ENCODE peak calls at places on chromosome 4, in six cellular contexts. One of them, this sample, is unnamed. For H3K9me3, the result is how much of the 10 kb centered on the place peaks cover.

GRCh38 chr4:4605849-4606248 is 64.0 kb upstream of the STX18 start:
- DNase-seq in PC-9: no peak
- DNase-seq in SK-N-SH: no peak
- DNase-seq in A549: no peak
- DNase-seq in Panc1: no peak
- DNase-seq in transverse colon: no peak
- DNase-seq in this sample: no peak

GRCh38 chr4:110610940-110611785 is 11.7 kb downstream of the PITX2 start:
- DNase-seq in transverse colon: peak
- DNase-seq in Panc1: no peak
- DNase-seq in SK-N-SH: no peak
- DNase-seq in PC-9: no peak
- DNase-seq in A549: peak
- DNase-seq in this sample: no peak

GRCh38 chr4:176439611-176440010 is 119.8 kb downstream of the SPCS3 start:
- DNase-seq in transverse colon: no peak
- DNase-seq in Panc1: no peak
- DNase-seq in A549: no peak
- DNase-seq in PC-9: no peak
- DNase-seq in SK-N-SH: no peak
- DNase-seq in this sample: no peak

GRCh38 chr4:152258804-152259708 is 276.8 kb downstream of the FBXW7 start:
- DNase-seq in transverse colon: no peak
- DNase-seq in Panc1: no peak
- DNase-seq in SK-N-SH: no peak
- DNase-seq in A549: peak
- DNase-seq in PC-9: no peak
- DNase-seq in this sample: no peak

GRCh38 chr4:113781439-113782040 is 20.0 kb upstream of the CAMK2D start:
- DNase-seq in transverse colon: no peak
- DNase-seq in PC-9: no peak
- DNase-seq in SK-N-SH: peak
- DNase-seq in Panc1: no peak
- DNase-seq in A549: peak
- DNase-seq in this sample: no peak

GRCh38 chr4:7973545-7973981 is 33.9 kb upstream of the AFAP1 start:
- DNase-seq in Panc1: no peak
- DNase-seq in transverse colon: no peak
- DNase-seq in SK-N-SH: no peak
- DNase-seq in PC-9: peak
- DNase-seq in A549: no peak
- DNase-seq in this sample: no peak

GRCh38 chr4:1604181-1604705 is 79.9 kb downstream of the FAM53A start:
- DNase-seq in A549: no peak
- DNase-seq in PC-9: no peak
- DNase-seq in Panc1: no peak
- DNase-seq in SK-N-SH: no peak
- DNase-seq in transverse colon: no peak
- DNase-seq in this sample: no peak

GRCh38 chr4:113756005-113756410 is 5.5 kb downstream of the CAMK2D start:
- DNase-seq in A549: no peak
- DNase-seq in transverse colon: no peak
- DNase-seq in SK-N-SH: no peak
- DNase-seq in PC-9: no peak
- DNase-seq in Panc1: no peak
- DNase-seq in this sample: no peak

GRCh38 chr4:82372502-82372873 is 1.3 kb downstream of the HNRNPD start:
- DNase-seq in PC-9: no peak
- DNase-seq in Panc1: no peak
- DNase-seq in transverse colon: peak
- DNase-seq in SK-N-SH: peak
- DNase-seq in A549: peak
- DNase-seq in this sample: no peak

GRCh38 chr4:71538528-71538927 is 199.7 kb downstream of the SLC4A4 start:
- DNase-seq in A549: no peak
- DNase-seq in PC-9: no peak
- DNase-seq in transverse colon: no peak
- DNase-seq in SK-N-SH: no peak
- DNase-seq in Panc1: no peak
- DNase-seq in this sample: no peak

GRCh38 chr4:41390661-41391060 is 133.9 kb downstream of the UCHL1 start:
- DNase-seq in transverse colon: no peak
- DNase-seq in A549: no peak
- DNase-seq in PC-9: no peak
- DNase-seq in Panc1: no peak
- DNase-seq in SK-N-SH: no peak
- DNase-seq in this sample: no peak

GRCh38 chr4:139234258-139234657 is 45.8 kb downstream of the MGARP start:
- DNase-seq in transverse colon: no peak
- DNase-seq in PC-9: no peak
- DNase-seq in SK-N-SH: no peak
- DNase-seq in A549: no peak
- DNase-seq in Panc1: no peak
- DNase-seq in this sample: no peak

GRCh38 chr4:136743238-136743637 is 789.1 kb downstream of the PCDH18 start:
- DNase-seq in A549: no peak
- DNase-seq in SK-N-SH: no peak
- DNase-seq in PC-9: no peak
- DNase-seq in Panc1: no peak
- DNase-seq in transverse colon: no peak
- DNase-seq in this sample: no peak

GRCh38 chr4:6107114-6107791 is 89.0 kb upstream of the C4orf50 start:
- DNase-seq in SK-N-SH: peak
- DNase-seq in A549: no peak
- DNase-seq in PC-9: no peak
- DNase-seq in Panc1: no peak
- DNase-seq in transverse colon: no peak
- DNase-seq in this sample: no peak

GRCh38 chr4:122874194-122874593 is 47.6 kb downstream of the FGF2 start:
- DNase-seq in Panc1: no peak
- DNase-seq in transverse colon: no peak
- DNase-seq in PC-9: peak
- DNase-seq in SK-N-SH: no peak
- DNase-seq in A549: peak
- DNase-seq in this sample: no peak

GRCh38 chr4:56731857-56732256 is 50.8 kb upstream of the HOPX start:
- DNase-seq in transverse colon: peak
- DNase-seq in PC-9: no peak
- DNase-seq in SK-N-SH: no peak
- DNase-seq in A549: no peak
- DNase-seq in Panc1: no peak
- DNase-seq in this sample: no peak

GRCh38 chr4:188130355-188130754 is 8.9 kb upstream of the TRIML1 start:
- DNase-seq in SK-N-SH: no peak
- DNase-seq in transverse colon: no peak
- DNase-seq in Panc1: no peak
- DNase-seq in A549: peak
- DNase-seq in PC-9: no peak
- DNase-seq in this sample: no peak

GRCh38 chr4:124105212-124105611 is 607.3 kb downstream of the ANKRD50 start:
- DNase-seq in A549: no peak
- DNase-seq in transverse colon: no peak
- DNase-seq in PC-9: no peak
- DNase-seq in Panc1: no peak
- DNase-seq in SK-N-SH: no peak
- DNase-seq in this sample: no peak

GRCh38 chr4:95949136-95949765 is 109.4 kb downstream of the PDHA2 start:
- DNase-seq in PC-9: no peak
- DNase-seq in SK-N-SH: no peak
- DNase-seq in transverse colon: no peak
- DNase-seq in A549: no peak
- DNase-seq in Panc1: no peak
- DNase-seq in this sample: no peak

GRCh38 chr4:84952004-84952403 is 14.5 kb downstream of the WDFY3 start:
- DNase-seq in A549: peak
- DNase-seq in SK-N-SH: no peak
- DNase-seq in PC-9: peak
- DNase-seq in Panc1: peak
- DNase-seq in transverse colon: no peak
- DNase-seq in this sample: no peak

GRCh38 chr4:185657191-185657590 is 121.9 kb upstream of the PDLIM3 start:
- DNase-seq in PC-9: no peak
- DNase-seq in Panc1: no peak
- DNase-seq in SK-N-SH: no peak
- DNase-seq in transverse colon: no peak
- DNase-seq in A549: no peak
- DNase-seq in this sample: no peak

GRCh38 chr4:149896428-149896827 is 80.8 kb upstream of the IQCM start:
- DNase-seq in SK-N-SH: no peak
- DNase-seq in PC-9: no peak
- DNase-seq in transverse colon: no peak
- DNase-seq in A549: peak
- DNase-seq in Panc1: no peak
- DNase-seq in this sample: no peak

GRCh38 chr4:136571315-136571714 is 961.0 kb downstream of the PCDH18 start:
- DNase-seq in PC-9: no peak
- DNase-seq in transverse colon: no peak
- DNase-seq in Panc1: no peak
- DNase-seq in A549: no peak
- DNase-seq in SK-N-SH: no peak
- DNase-seq in this sample: no peak

GRCh38 chr4:49032440-49033161 is 46.5 kb downstream of the CWH43 start:
- DNase-seq in PC-9: no peak
- DNase-seq in transverse colon: no peak
- DNase-seq in A549: peak
- DNase-seq in Panc1: no peak
- DNase-seq in SK-N-SH: peak
- DNase-seq in this sample: no peak

GRCh38 chr4:117996891-117997290 is 37.4 kb upstream of the NDST3 start:
- DNase-seq in Panc1: no peak
- DNase-seq in SK-N-SH: no peak
- DNase-seq in transverse colon: no peak
- DNase-seq in A549: no peak
- DNase-seq in PC-9: no peak
- DNase-seq in this sample: no peak

GRCh38 chr4:385934-386707 is 48.5 kb downstream of the ZNF141 start:
- DNase-seq in PC-9: no peak
- DNase-seq in Panc1: no peak
- DNase-seq in A549: no peak
- DNase-seq in SK-N-SH: peak
- DNase-seq in transverse colon: no peak
- DNase-seq in this sample: no peak

GRCh38 chr4:384311-385010 is 46.8 kb downstream of the ZNF141 start:
- DNase-seq in transverse colon: no peak
- DNase-seq in Panc1: no peak
- DNase-seq in PC-9: no peak
- DNase-seq in SK-N-SH: no peak
- DNase-seq in A549: no peak
- DNase-seq in this sample: no peak

DNA sequence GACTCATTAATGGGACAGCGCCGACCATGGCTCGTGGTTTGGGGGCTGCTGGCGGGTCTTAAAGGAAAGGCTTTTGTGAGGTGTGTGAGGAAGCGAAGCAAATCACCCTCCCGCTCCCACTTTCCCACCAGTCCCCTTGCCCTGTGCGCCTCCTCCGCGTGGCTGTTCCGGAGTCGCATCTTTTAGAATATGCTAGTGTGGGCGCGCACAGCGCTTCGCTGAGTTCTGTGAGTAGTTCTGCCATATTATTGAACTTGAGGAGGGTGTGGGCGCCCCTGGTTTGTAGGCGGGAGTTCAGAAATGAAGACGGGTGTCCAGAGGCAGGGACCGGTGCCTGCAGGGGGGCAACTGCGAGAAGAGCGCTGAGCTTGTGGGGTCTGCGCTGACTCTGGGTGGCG is 49.1 kb downstream of the ZNF141 start:
- DNase-seq in PC-9: no peak
- DNase-seq in SK-N-SH: no peak
- DNase-seq in Panc1: no peak
- DNase-seq in A549: no peak
- DNase-seq in transverse colon: no peak
- DNase-seq in this sample: no peak
- H3K9me3 ChIP-seq in PC-9: under half
- H3K9me3 ChIP-seq in SK-N-SH: under half
- H3K9me3 ChIP-seq in Panc1: under half
- H3K9me3 ChIP-seq in A549: under half
- H3K9me3 ChIP-seq in transverse colon: half or more
- H3K9me3 ChIP-seq in this sample: under half

DNA sequence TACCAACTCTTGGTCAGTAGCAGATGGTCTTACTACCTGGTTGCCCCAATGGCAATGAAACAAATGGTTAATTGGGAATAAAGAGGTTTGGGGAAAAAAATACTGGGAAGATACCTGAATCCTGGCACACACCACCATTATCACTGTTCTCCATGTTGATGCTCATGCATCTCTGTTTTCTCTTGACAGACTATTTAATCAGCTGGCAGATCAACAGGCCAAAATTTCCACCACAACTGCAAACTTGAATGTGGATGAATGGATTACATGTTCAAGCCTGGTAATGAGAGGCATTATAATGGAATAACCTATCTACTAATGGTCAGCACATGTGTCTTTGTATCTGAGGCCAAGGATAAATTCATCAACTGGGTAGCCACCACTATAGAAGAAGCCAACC is 45.7 kb downstream of the ZNF721 start:
- DNase-seq in SK-N-SH: no peak
- DNase-seq in PC-9: no peak
- DNase-seq in transverse colon: no peak
- DNase-seq in A549: no peak
- DNase-seq in Panc1: no peak
- DNase-seq in this sample: no peak
- H3K9me3 ChIP-seq in SK-N-SH: under half
- H3K9me3 ChIP-seq in PC-9: half or more
- H3K9me3 ChIP-seq in transverse colon: half or more
- H3K9me3 ChIP-seq in A549: half or more
- H3K9me3 ChIP-seq in Panc1: half or more
- H3K9me3 ChIP-seq in this sample: half or more

DNA sequence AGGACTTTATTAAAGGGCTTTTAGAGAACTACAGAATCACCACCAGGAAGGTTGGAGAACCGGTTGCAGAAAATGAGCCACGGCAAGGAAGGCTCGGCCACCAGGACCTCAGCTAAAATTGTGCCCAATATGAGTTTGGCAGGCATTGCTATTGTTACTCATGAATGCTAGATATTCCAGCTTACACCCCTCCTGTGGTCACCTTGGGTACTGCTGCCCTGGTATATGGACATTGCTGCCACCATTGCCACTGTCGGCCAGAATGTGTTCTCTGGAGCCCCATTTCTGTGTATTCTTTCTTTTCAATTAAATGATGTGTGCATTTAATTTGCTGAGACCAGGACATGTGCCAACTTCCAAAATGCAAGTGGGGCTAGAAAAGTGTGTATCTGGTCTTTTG is 626.7 kb upstream of the BOD1L1 start:
- DNase-seq in Panc1: no peak
- DNase-seq in A549: peak
- DNase-seq in transverse colon: peak
- DNase-seq in SK-N-SH: peak
- DNase-seq in PC-9: no peak
- DNase-seq in this sample: no peak
- H3K9me3 ChIP-seq in Panc1: under half
- H3K9me3 ChIP-seq in A549: under half
- H3K9me3 ChIP-seq in transverse colon: under half
- H3K9me3 ChIP-seq in SK-N-SH: under half
- H3K9me3 ChIP-seq in PC-9: under half
- H3K9me3 ChIP-seq in this sample: under half

DNA sequence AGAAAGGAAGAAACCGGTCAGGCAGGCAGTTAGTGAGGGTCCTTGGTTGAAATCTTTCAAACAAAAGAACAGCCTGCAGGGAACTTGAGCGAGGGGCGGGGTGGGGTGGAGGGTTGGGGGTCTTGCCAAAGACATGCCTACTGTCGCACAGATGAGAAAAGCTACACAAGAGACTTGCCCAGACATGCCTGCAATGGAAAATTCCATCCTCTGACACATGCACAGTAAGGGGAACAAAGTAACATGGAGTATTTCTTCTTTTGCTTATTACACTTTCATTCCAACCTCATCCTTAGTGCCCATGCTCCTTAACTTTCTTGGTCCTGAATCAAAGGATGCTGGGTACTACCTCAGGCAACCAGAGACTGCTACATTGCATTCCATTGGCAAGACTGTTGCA is 1491.2 kb downstream of the STIM2 start:
- DNase-seq in transverse colon: no peak
- DNase-seq in SK-N-SH: no peak
- DNase-seq in Panc1: no peak
- DNase-seq in A549: no peak
- DNase-seq in PC-9: no peak
- DNase-seq in this sample: no peak
- H3K9me3 ChIP-seq in transverse colon: under half
- H3K9me3 ChIP-seq in SK-N-SH: under half
- H3K9me3 ChIP-seq in Panc1: under half
- H3K9me3 ChIP-seq in A549: under half
- H3K9me3 ChIP-seq in PC-9: under half
- H3K9me3 ChIP-seq in this sample: under half